ENCODE peak calls at places on chromosome 2, in five cellular contexts. One of them, this sample, is unnamed.

GRCh38 chr2:102735431-102736130 is 26.2 kb upstream of the TMEM182 start:
- DNase-seq in progenitor cell of endocrine pancreas: no peak
- DNase-seq in D341Med: no peak
- DNase-seq in Daoy: no peak
- DNase-seq in endothelial cell of umbilical vein: peak
- DNase-seq in this sample: no peak

GRCh38 chr2:59947917-59948534 is 605.4 kb downstream of the BCL11A start:
- DNase-seq in progenitor cell of endocrine pancreas: no peak
- DNase-seq in D341Med: no peak
- DNase-seq in Daoy: no peak
- DNase-seq in endothelial cell of umbilical vein: no peak
- DNase-seq in this sample: no peak

GRCh38 chr2:186330050-186330449 is 156.0 kb upstream of the ZC3H15 start:
- DNase-seq in endothelial cell of umbilical vein: no peak
- DNase-seq in D341Med: no peak
- DNase-seq in Daoy: no peak
- DNase-seq in progenitor cell of endocrine pancreas: no peak
- DNase-seq in this sample: no peak

GRCh38 chr2:201208563-201209252 is 25.8 kb downstream of the CASP10 start:
- DNase-seq in Daoy: no peak
- DNase-seq in D341Med: no peak
- DNase-seq in endothelial cell of umbilical vein: no peak
- DNase-seq in progenitor cell of endocrine pancreas: no peak
- DNase-seq in this sample: no peak

GRCh38 chr2:23464156-23464555 is 79.2 kb downstream of the KLHL29 start:
- DNase-seq in Daoy: no peak
- DNase-seq in progenitor cell of endocrine pancreas: no peak
- DNase-seq in endothelial cell of umbilical vein: no peak
- DNase-seq in D341Med: no peak
- DNase-seq in this sample: no peak

GRCh38 chr2:202790676-202791075 is 80.9 kb downstream of the ICA1L start:
- DNase-seq in progenitor cell of endocrine pancreas: no peak
- DNase-seq in Daoy: no peak
- DNase-seq in D341Med: no peak
- DNase-seq in endothelial cell of umbilical vein: no peak
- DNase-seq in this sample: peak

GRCh38 chr2:53353372-53354111 is 414.1 kb upstream of the CHAC2 start:
- DNase-seq in Daoy: peak
- DNase-seq in progenitor cell of endocrine pancreas: no peak
- DNase-seq in endothelial cell of umbilical vein: no peak
- DNase-seq in D341Med: no peak
- DNase-seq in this sample: peak

GRCh38 chr2:98808546-98808945 is 77.6 kb upstream of the MGAT4A start:
- DNase-seq in progenitor cell of endocrine pancreas: no peak
- DNase-seq in Daoy: no peak
- DNase-seq in endothelial cell of umbilical vein: no peak
- DNase-seq in D341Med: no peak
- DNase-seq in this sample: no peak

GRCh38 chr2:9658972-9659371 is 28.2 kb upstream of the YWHAQ start:
- DNase-seq in progenitor cell of endocrine pancreas: no peak
- DNase-seq in endothelial cell of umbilical vein: no peak
- DNase-seq in Daoy: peak
- DNase-seq in D341Med: no peak
- DNase-seq in this sample: peak

This sample was measured in M059J.